ENCODE peak calls at places on chromosomes 1 and 21, in nine cellular contexts. One of them, this sample, is unnamed.

GRCh38 chr1:91545506-91546300 is 45.1 kb downstream of the CDC7 start:
- DNase-seq in NCI-H2029 treated with DMSO at 0.1 percent for 48 hours: no peak
- DNase-seq in stromal cell of bone marrow: no peak
- DNase-seq in brain microvascular endothelial cell: no peak
- DNase-seq in ELR: no peak
- DNase-seq in HEK293T: no peak
- DNase-seq in SHP77: no peak
- DNase-seq in NCI-H69: peak
- DNase-seq in DMS53: no peak
- DNase-seq in this sample: no peak

GRCh38 chr1:64062941-64063581 is 140.4 kb upstream of the UBE2U start:
- DNase-seq in NCI-H2029 treated with DMSO at 0.1 percent for 48 hours: no peak
- DNase-seq in stromal cell of bone marrow: no peak
- DNase-seq in brain microvascular endothelial cell: no peak
- DNase-seq in ELR: no peak
- DNase-seq in HEK293T: no peak
- DNase-seq in SHP77: no peak
- DNase-seq in NCI-H69: no peak
- DNase-seq in DMS53: no peak
- DNase-seq in this sample: no peak

GRCh38 chr1:26579662-26580061 is 50.1 kb downstream of the RPS6KA1 start:
- DNase-seq in NCI-H2029 treated with DMSO at 0.1 percent for 48 hours: no peak
- DNase-seq in stromal cell of bone marrow: no peak
- DNase-seq in brain microvascular endothelial cell: no peak
- DNase-seq in ELR: no peak
- DNase-seq in HEK293T: no peak
- DNase-seq in SHP77: no peak
- DNase-seq in NCI-H69: no peak
- DNase-seq in DMS53: no peak
- DNase-seq in this sample: no peak

GRCh38 chr1:83626603-83627002 is 372.3 kb downstream of the TTLL7 start:
- DNase-seq in NCI-H2029 treated with DMSO at 0.1 percent for 48 hours: peak
- DNase-seq in stromal cell of bone marrow: no peak
- DNase-seq in brain microvascular endothelial cell: no peak
- DNase-seq in ELR: no peak
- DNase-seq in HEK293T: no peak
- DNase-seq in SHP77: peak
- DNase-seq in NCI-H69: peak
- DNase-seq in DMS53: peak
- DNase-seq in this sample: no peak

GRCh38 chr1:170307426-170307825 is 161.7 kb downstream of the NTMT2 start:
- DNase-seq in NCI-H2029 treated with DMSO at 0.1 percent for 48 hours: no peak
- DNase-seq in stromal cell of bone marrow: peak
- DNase-seq in brain microvascular endothelial cell: no peak
- DNase-seq in ELR: peak
- DNase-seq in HEK293T: no peak
- DNase-seq in SHP77: no peak
- DNase-seq in NCI-H69: no peak
- DNase-seq in DMS53: no peak
- DNase-seq in this sample: no peak

GRCh38 chr1:119275930-119276215 is 92.7 kb upstream of the HAO2 start:
- DNase-seq in NCI-H2029 treated with DMSO at 0.1 percent for 48 hours: no peak
- DNase-seq in stromal cell of bone marrow: no peak
- DNase-seq in brain microvascular endothelial cell: no peak
- DNase-seq in ELR: no peak
- DNase-seq in HEK293T: no peak
- DNase-seq in SHP77: no peak
- DNase-seq in NCI-H69: no peak
- DNase-seq in DMS53: no peak
- DNase-seq in this sample: no peak

GRCh38 chr1:113966013-113966412 is 13.3 kb upstream of the OLFML3 start:
- DNase-seq in NCI-H2029 treated with DMSO at 0.1 percent for 48 hours: no peak
- DNase-seq in stromal cell of bone marrow: peak
- DNase-seq in brain microvascular endothelial cell: peak
- DNase-seq in ELR: no peak
- DNase-seq in HEK293T: no peak
- DNase-seq in SHP77: no peak
- DNase-seq in NCI-H69: no peak
- DNase-seq in DMS53: no peak
- DNase-seq in this sample: no peak

GRCh38 chr1:174990382-174990999 is 9.3 kb upstream of the CACYBP start:
- DNase-seq in NCI-H2029 treated with DMSO at 0.1 percent for 48 hours: peak
- DNase-seq in stromal cell of bone marrow: peak
- DNase-seq in brain microvascular endothelial cell: no peak
- DNase-seq in ELR: peak
- DNase-seq in HEK293T: no peak
- DNase-seq in SHP77: no peak
- DNase-seq in NCI-H69: no peak
- DNase-seq in DMS53: peak
- DNase-seq in this sample: peak

GRCh38 chr1:228445867-228446584 is 29.4 kb upstream of the TRIM17 start:
- DNase-seq in NCI-H2029 treated with DMSO at 0.1 percent for 48 hours: no peak
- DNase-seq in stromal cell of bone marrow: peak
- DNase-seq in brain microvascular endothelial cell: peak
- DNase-seq in ELR: peak
- DNase-seq in HEK293T: no peak
- DNase-seq in SHP77: no peak
- DNase-seq in NCI-H69: peak
- DNase-seq in DMS53: peak
- DNase-seq in this sample: peak

GRCh38 chr21:43325968-43326367 is 101.0 kb downstream of the SIK1 start:
- DNase-seq in NCI-H2029 treated with DMSO at 0.1 percent for 48 hours: no peak
- DNase-seq in stromal cell of bone marrow: no peak
- DNase-seq in brain microvascular endothelial cell: no peak
- DNase-seq in ELR: no peak
- DNase-seq in HEK293T: no peak
- DNase-seq in SHP77: no peak
- DNase-seq in NCI-H69: no peak
- DNase-seq in DMS53: no peak
- DNase-seq in this sample: no peak

GRCh38 chr1:243963566-243963965 is 87.5 kb upstream of the ZBTB18 start:
- DNase-seq in NCI-H2029 treated with DMSO at 0.1 percent for 48 hours: no peak
- DNase-seq in stromal cell of bone marrow: no peak
- DNase-seq in brain microvascular endothelial cell: no peak
- DNase-seq in ELR: no peak
- DNase-seq in HEK293T: no peak
- DNase-seq in SHP77: no peak
- DNase-seq in NCI-H69: no peak
- DNase-seq in DMS53: no peak
- DNase-seq in this sample: no peak

GRCh38 chr1:218673170-218673569 is 328.0 kb downstream of the TGFB2 start:
- DNase-seq in NCI-H2029 treated with DMSO at 0.1 percent for 48 hours: no peak
- DNase-seq in stromal cell of bone marrow: no peak
- DNase-seq in brain microvascular endothelial cell: no peak
- DNase-seq in ELR: no peak
- DNase-seq in HEK293T: no peak
- DNase-seq in SHP77: no peak
- DNase-seq in NCI-H69: peak
- DNase-seq in DMS53: no peak
- DNase-seq in this sample: no peak

GRCh38 chr1:32636793-32637561 is 13.4 kb downstream of the ZBTB8OS start:
- DNase-seq in NCI-H2029 treated with DMSO at 0.1 percent for 48 hours: no peak
- DNase-seq in stromal cell of bone marrow: no peak
- DNase-seq in brain microvascular endothelial cell: no peak
- DNase-seq in ELR: no peak
- DNase-seq in HEK293T: no peak
- DNase-seq in SHP77: no peak
- DNase-seq in NCI-H69: no peak
- DNase-seq in DMS53: peak
- DNase-seq in this sample: no peak

GRCh38 chr1:33425900-33426299 is 5.0 kb downstream of the PHC2 start:
- DNase-seq in NCI-H2029 treated with DMSO at 0.1 percent for 48 hours: no peak
- DNase-seq in stromal cell of bone marrow: no peak
- DNase-seq in brain microvascular endothelial cell: no peak
- DNase-seq in ELR: no peak
- DNase-seq in HEK293T: no peak
- DNase-seq in SHP77: no peak
- DNase-seq in NCI-H69: no peak
- DNase-seq in DMS53: no peak
- DNase-seq in this sample: no peak

GRCh38 chr1:221335161-221336101 is 406.5 kb downstream of the DUSP10 start:
- DNase-seq in NCI-H2029 treated with DMSO at 0.1 percent for 48 hours: no peak
- DNase-seq in stromal cell of bone marrow: peak
- DNase-seq in brain microvascular endothelial cell: peak
- DNase-seq in ELR: peak
- DNase-seq in HEK293T: no peak
- DNase-seq in SHP77: no peak
- DNase-seq in NCI-H69: peak
- DNase-seq in DMS53: peak
- DNase-seq in this sample: peak

GRCh38 chr1:44076093-44076492 is 42.5 kb upstream of the KLF17 start:
- DNase-seq in NCI-H2029 treated with DMSO at 0.1 percent for 48 hours: no peak
- DNase-seq in stromal cell of bone marrow: no peak
- DNase-seq in brain microvascular endothelial cell: no peak
- DNase-seq in ELR: no peak
- DNase-seq in HEK293T: no peak
- DNase-seq in SHP77: no peak
- DNase-seq in NCI-H69: peak
- DNase-seq in DMS53: no peak
- DNase-seq in this sample: no peak

GRCh38 chr1:94095112-94095637 is 25.8 kb downstream of the ABCA4 start:
- DNase-seq in NCI-H2029 treated with DMSO at 0.1 percent for 48 hours: no peak
- DNase-seq in stromal cell of bone marrow: peak
- DNase-seq in brain microvascular endothelial cell: peak
- DNase-seq in ELR: peak
- DNase-seq in HEK293T: peak
- DNase-seq in SHP77: peak
- DNase-seq in NCI-H69: peak
- DNase-seq in DMS53: no peak
- DNase-seq in this sample: peak

GRCh38 chr1:24308365-24309015 is 10.7 kb upstream of the GRHL3 start:
- DNase-seq in NCI-H2029 treated with DMSO at 0.1 percent for 48 hours: no peak
- DNase-seq in stromal cell of bone marrow: no peak
- DNase-seq in brain microvascular endothelial cell: no peak
- DNase-seq in ELR: peak
- DNase-seq in HEK293T: peak
- DNase-seq in SHP77: no peak
- DNase-seq in NCI-H69: no peak
- DNase-seq in DMS53: peak
- DNase-seq in this sample: peak

GRCh38 chr1:20440785-20441200 is 45.2 kb downstream of the CAMK2N1 start:
- DNase-seq in NCI-H2029 treated with DMSO at 0.1 percent for 48 hours: no peak
- DNase-seq in stromal cell of bone marrow: no peak
- DNase-seq in brain microvascular endothelial cell: peak
- DNase-seq in ELR: peak
- DNase-seq in HEK293T: peak
- DNase-seq in SHP77: no peak
- DNase-seq in NCI-H69: peak
- DNase-seq in DMS53: peak
- DNase-seq in this sample: peak

GRCh38 chr1:93880731-93881130 is 1.7 kb upstream of the DNTTIP2 start:
- DNase-seq in NCI-H2029 treated with DMSO at 0.1 percent for 48 hours: no peak
- DNase-seq in stromal cell of bone marrow: no peak
- DNase-seq in brain microvascular endothelial cell: no peak
- DNase-seq in ELR: peak
- DNase-seq in HEK293T: no peak
- DNase-seq in SHP77: no peak
- DNase-seq in NCI-H69: no peak
- DNase-seq in DMS53: no peak
- DNase-seq in this sample: no peak

GRCh38 chr1:48726557-48726956 is 50.1 kb downstream of the BEND5 start:
- DNase-seq in NCI-H2029 treated with DMSO at 0.1 percent for 48 hours: no peak
- DNase-seq in stromal cell of bone marrow: no peak
- DNase-seq in brain microvascular endothelial cell: no peak
- DNase-seq in ELR: no peak
- DNase-seq in HEK293T: no peak
- DNase-seq in SHP77: no peak
- DNase-seq in NCI-H69: no peak
- DNase-seq in DMS53: no peak
- DNase-seq in this sample: no peak

GRCh38 chr1:37763791-37764741 is 854 bp downstream of the EPHA10 start:
- DNase-seq in NCI-H2029 treated with DMSO at 0.1 percent for 48 hours: no peak
- DNase-seq in stromal cell of bone marrow: peak
- DNase-seq in brain microvascular endothelial cell: peak
- DNase-seq in ELR: peak
- DNase-seq in HEK293T: peak
- DNase-seq in SHP77: no peak
- DNase-seq in NCI-H69: peak
- DNase-seq in DMS53: peak
- DNase-seq in this sample: peak

GRCh38 chr1:244461254-244462071 is at the start of gene CATSPERE:
- DNase-seq in NCI-H2029 treated with DMSO at 0.1 percent for 48 hours: peak
- DNase-seq in stromal cell of bone marrow: peak
- DNase-seq in brain microvascular endothelial cell: peak
- DNase-seq in ELR: peak
- DNase-seq in HEK293T: peak
- DNase-seq in SHP77: peak
- DNase-seq in NCI-H69: peak
- DNase-seq in DMS53: peak
- DNase-seq in this sample: peak

GRCh38 chr1:39632491-39633417 is 6.7 kb downstream of the HEYL start:
- DNase-seq in NCI-H2029 treated with DMSO at 0.1 percent for 48 hours: peak
- DNase-seq in stromal cell of bone marrow: no peak
- DNase-seq in brain microvascular endothelial cell: peak
- DNase-seq in ELR: peak
- DNase-seq in HEK293T: no peak
- DNase-seq in SHP77: no peak
- DNase-seq in NCI-H69: peak
- DNase-seq in DMS53: peak
- DNase-seq in this sample: peak

GRCh38 chr1:228007054-228007800 is 429 bp downstream of the WNT3A start:
- DNase-seq in NCI-H2029 treated with DMSO at 0.1 percent for 48 hours: no peak
- DNase-seq in stromal cell of bone marrow: no peak
- DNase-seq in brain microvascular endothelial cell: no peak
- DNase-seq in ELR: no peak
- DNase-seq in HEK293T: peak
- DNase-seq in SHP77: no peak
- DNase-seq in NCI-H69: peak
- DNase-seq in DMS53: peak
- DNase-seq in this sample: no peak

GRCh38 chr21:35050348-35051286 is 1.5 kb upstream of the RUNX1 start:
- DNase-seq in NCI-H2029 treated with DMSO at 0.1 percent for 48 hours: no peak
- DNase-seq in stromal cell of bone marrow: no peak
- DNase-seq in brain microvascular endothelial cell: no peak
- DNase-seq in ELR: peak
- DNase-seq in HEK293T: no peak
- DNase-seq in SHP77: no peak
- DNase-seq in NCI-H69: peak
- DNase-seq in DMS53: no peak
- DNase-seq in this sample: no peak

GRCh38 chr1:34759472-34760357 is at the start of gene GJB4:
- DNase-seq in NCI-H2029 treated with DMSO at 0.1 percent for 48 hours: no peak
- DNase-seq in stromal cell of bone marrow: no peak
- DNase-seq in brain microvascular endothelial cell: no peak
- DNase-seq in ELR: peak
- DNase-seq in HEK293T: no peak
- DNase-seq in SHP77: no peak
- DNase-seq in NCI-H69: peak
- DNase-seq in DMS53: peak
- DNase-seq in this sample: no peak

This sample was measured in dermis blood vessel endothelial cell.